ENCODE peak calls at places on chromosomes 1 and 21, in four cellular contexts. D is fibroblast of pulmonary artery, I is dorsolateral prefrontal cortex, A is upper lobe of right lung. R is an unnamed sample.

GRCh38 chr1:76835203-76835602 is 32.1 kb upstream of the ST6GALNAC5 start:
- DNase-seq in I (no peak), D (no peak), A (no peak), R (no peak)

GRCh38 chr1:155300553-155301329 is 497 bp downstream of the PKLR start:
- DNase-seq in D (no peak), I (no peak), A (no peak), R (no peak)

GRCh38 chr1:230792691-230793462 is 45.7 kb downstream of the CAPN9 start:
- DNase-seq in A (no peak), D (peak), I (no peak), R (peak)

GRCh38 chr1:113759341-113760101 is at the start of gene PHTF1:
- DNase-seq in I (peak), D (peak), A (peak), R (peak)

GRCh38 chr1:87927391-87928073 is 598.9 kb downstream of the LMO4 start:
- DNase-seq in A (no peak), D (no peak), I (no peak), R (no peak)

GRCh38 chr1:58767143-58767542 is 16.7 kb downstream of the JUN start:
- DNase-seq in D (no peak), A (no peak), I (no peak), R (no peak)

GRCh38 chr21:44959376-44960091 is 19.7 kb downstream of the SLX9 start:
- DNase-seq in D (no peak), A (no peak), I (no peak), R (no peak)

GRCh38 chr21:42221581-42222345 is 2.8 kb downstream of the ABCG1 start:
- DNase-seq in I (peak), D (peak), A (peak), R (no peak)

GRCh38 chr21:29558331-29558730 is 259.6 kb downstream of the BACH1 start:
- DNase-seq in A (no peak), I (no peak), D (no peak), R (no peak)

R was measured in mesenchymal stem cell.